ENCODE peak calls at places on chromosomes 11 and 22, in ten cellular contexts. R, Q, H, G, I, K, A, Z, Y and V are unnamed samples.

GRCh38 chr11:78417888-78418583 is 416 bp upstream of the GAB2 start:
- DNase-seq in R (peak), Q (peak), H (peak), G (no peak), I (peak), K (peak), A (peak), Z (peak), Y (peak), V (peak)

GRCh38 chr11:61004037-61004641 is 32.7 kb downstream of the CD6 start:
- DNase-seq in R (no peak), Q (no peak), H (peak), G (no peak), I (no peak), K (no peak), A (no peak), Z (no peak), Y (no peak), V (no peak)

GRCh38 chr11:87239531-87239930 is 201.8 kb downstream of the TMEM135 start:
- DNase-seq in R (no peak), Q (no peak), H (peak), G (no peak), I (no peak), K (no peak), A (no peak), Z (no peak), Y (no peak), V (no peak)

GRCh38 chr11:11403763-11404725 is 51.0 kb upstream of the CSNK2A3 start:
- DNase-seq in R (peak), Q (no peak), H (no peak), G (no peak), I (peak), K (no peak), A (no peak), Z (peak), Y (no peak), V (peak)

GRCh38 chr11:59756496-59756840 is 1.3 kb downstream of the STX3 start:
- DNase-seq in R (no peak), Q (no peak), H (peak), G (no peak), I (no peak), K (no peak), A (no peak), Z (no peak), Y (no peak), V (peak)

GRCh38 chr11:133606122-133606521 is 73.8 kb upstream of the OPCML start:
- DNase-seq in R (no peak), Q (no peak), H (no peak), G (no peak), I (no peak), K (no peak), A (no peak), Z (no peak), Y (no peak), V (no peak)

GRCh38 chr11:121931748-121932352 is 184.2 kb downstream of the BLID start:
- DNase-seq in R (no peak), Q (no peak), H (peak), G (no peak), I (no peak), K (no peak), A (no peak), Z (no peak), Y (no peak), V (no peak)

GRCh38 chr11:118910309-118911112 is 15.2 kb downstream of the BCL9L start:
- DNase-seq in R (peak), Q (peak), H (peak), G (no peak), I (peak), K (peak), A (peak), Z (peak), Y (peak), V (peak)

GRCh38 chr11:35035894-35036408 is 103.0 kb upstream of the CD44 start:
- DNase-seq in R (peak), Q (no peak), H (peak), G (peak), I (no peak), K (no peak), A (no peak), Z (no peak), Y (no peak), V (peak)

GRCh38 chr22:26579331-26579886 is 10.5 kb downstream of the TPST2 start:
- DNase-seq in R (no peak), Q (no peak), H (no peak), G (no peak), I (no peak), K (peak), A (no peak), Z (no peak), Y (peak), V (no peak)

GRCh38 chr11:95067042-95067827 is 516 bp downstream of the SRSF8 start:
- DNase-seq in R (peak), Q (peak), H (peak), G (no peak), I (peak), K (peak), A (peak), Z (peak), Y (peak), V (peak)

GRCh38 chr11:6667733-6668374 is 12.2 kb upstream of the DCHS1 start:
- DNase-seq in R (peak), Q (no peak), H (peak), G (no peak), I (no peak), K (no peak), A (no peak), Z (peak), Y (no peak), V (peak)

GRCh38 chr11:108679045-108679444 is 14.2 kb downstream of the DDX10 start:
- DNase-seq in R (no peak), Q (no peak), H (no peak), G (no peak), I (no peak), K (no peak), A (no peak), Z (no peak), Y (no peak), V (no peak)

GRCh38 chr11:117230286-117230961 is 1.4 kb downstream of the PCSK7 start:
- DNase-seq in R (no peak), Q (no peak), H (peak), G (no peak), I (no peak), K (no peak), A (no peak), Z (no peak), Y (no peak), V (peak)

GRCh38 chr11:71342951-71343827 is 90.8 kb upstream of the SHANK2 start:
- DNase-seq in R (peak), Q (no peak), H (peak), G (no peak), I (no peak), K (peak), A (no peak), Z (peak), Y (peak), V (peak)

GRCh38 chr11:47524200-47524874 is 28.6 kb downstream of the CELF1 start:
- DNase-seq in R (no peak), Q (no peak), H (peak), G (no peak), I (peak), K (no peak), A (no peak), Z (no peak), Y (no peak), V (peak)

GRCh38 chr11:46285594-46286033 is 8.2 kb downstream of the CREB3L1 start:
- DNase-seq in R (peak), Q (no peak), H (peak), G (no peak), I (peak), K (no peak), A (no peak), Z (peak), Y (no peak), V (no peak)

GRCh38 chr11:118079507-118079906 is 2.6 kb downstream of the TMPRSS4 start:
- DNase-seq in R (no peak), Q (no peak), H (no peak), G (no peak), I (no peak), K (peak), A (no peak), Z (no peak), Y (no peak), V (peak)

GRCh38 chr11:17609536-17610401 is 62.7 kb downstream of the OTOG start:
- DNase-seq in R (no peak), Q (no peak), H (no peak), G (no peak), I (no peak), K (no peak), A (no peak), Z (no peak), Y (no peak), V (no peak)

GRCh38 chr22:26168934-26169311 is 339 bp upstream of the SEZ6L start:
- DNase-seq in R (no peak), Q (no peak), H (no peak), G (no peak), I (peak), K (no peak), A (no peak), Z (no peak), Y (no peak), V (no peak)

GRCh38 chr11:63763506-63764200 is 4.9 kb downstream of the ZFTA start:
- DNase-seq in R (no peak), Q (no peak), H (no peak), G (no peak), I (peak), K (peak), A (no peak), Z (peak), Y (no peak), V (no peak)

GRCh38 chr22:41021655-41022454 is 70.5 kb upstream of the EP300 start:
- DNase-seq in R (peak), Q (peak), H (peak), G (no peak), I (peak), K (peak), A (peak), Z (peak), Y (peak), V (peak)
- TF ChIP-seq CTCF in R (no peak), Q (no peak), H (no peak), G (peak), I (peak), K (no peak), A (no peak), Z (no peak), Y (peak), V (peak)

DNA sequence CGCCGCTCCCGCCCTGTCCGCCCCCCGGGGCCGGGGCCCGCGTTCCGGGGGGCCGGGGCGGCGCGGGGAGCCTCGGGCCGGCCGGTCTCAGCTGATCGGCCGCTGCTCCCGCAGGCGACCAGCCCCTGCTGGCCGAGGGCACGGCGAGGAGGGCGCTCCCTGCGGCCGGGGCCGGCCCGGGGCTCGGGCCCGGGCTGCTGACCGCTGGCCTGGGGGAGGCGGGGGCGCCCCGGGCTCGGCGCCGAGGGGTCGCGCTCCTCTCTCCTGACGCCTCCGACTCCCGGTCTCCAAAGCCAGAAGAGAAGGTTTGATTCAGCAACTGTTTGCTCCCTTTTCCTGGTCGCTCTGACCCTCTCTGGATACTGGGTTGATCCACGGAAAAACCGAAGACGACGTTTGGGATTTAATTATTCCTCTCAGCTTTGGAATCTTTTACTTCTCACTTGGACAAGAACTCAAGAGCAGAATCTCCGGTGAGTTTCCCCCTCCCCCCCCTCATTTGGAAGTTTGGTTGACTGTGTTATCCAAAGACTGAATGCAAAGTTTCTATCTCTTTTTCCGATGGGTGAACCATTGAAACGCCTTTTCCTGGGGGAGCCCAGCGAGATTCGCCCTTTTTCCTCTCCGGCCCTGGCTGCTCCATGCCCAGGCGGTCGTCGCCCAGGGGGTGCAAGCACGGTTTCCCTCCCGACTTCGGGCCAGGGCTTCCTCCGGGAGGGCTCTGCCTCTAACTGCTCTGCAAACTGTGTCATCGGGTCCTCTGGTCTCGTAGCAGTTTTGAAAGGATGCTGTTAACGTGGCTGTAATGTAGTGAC is 721 bp downstream of the KDM2A start:
- DNase-seq in R (no peak), Q (peak), H (peak), G (no peak), I (peak), K (peak), A (peak), Z (peak), Y (peak), V (no peak)
- TF ChIP-seq CTCF in R (no peak), Q (peak), H (no peak), G (peak), I (no peak), K (no peak), A (no peak), Z (no peak), Y (no peak), V (no peak)

GRCh38 chr22:23384451-23384850 is 195.6 kb downstream of the IGLL1 start:
- DNase-seq in R (no peak), Q (no peak), H (no peak), G (no peak), I (no peak), K (no peak), A (no peak), Z (no peak), Y (no peak), V (no peak)

GRCh38 chr22:23384899-23385298 is 195.2 kb downstream of the IGLL1 start:
- DNase-seq in R (no peak), Q (no peak), H (no peak), G (no peak), I (no peak), K (no peak), A (no peak), Z (no peak), Y (no peak), V (no peak)

GRCh38 chr22:23386822-23387580 is 193.1 kb downstream of the IGLL1 start:
- DNase-seq in R (no peak), Q (no peak), H (no peak), G (no peak), I (no peak), K (no peak), A (no peak), Z (no peak), Y (peak), V (no peak)

GRCh38 chr22:23386245-23386631 is 193.9 kb downstream of the IGLL1 start:
- DNase-seq in R (no peak), Q (no peak), H (peak), G (no peak), I (no peak), K (no peak), A (no peak), Z (no peak), Y (no peak), V (no peak)

DNA sequence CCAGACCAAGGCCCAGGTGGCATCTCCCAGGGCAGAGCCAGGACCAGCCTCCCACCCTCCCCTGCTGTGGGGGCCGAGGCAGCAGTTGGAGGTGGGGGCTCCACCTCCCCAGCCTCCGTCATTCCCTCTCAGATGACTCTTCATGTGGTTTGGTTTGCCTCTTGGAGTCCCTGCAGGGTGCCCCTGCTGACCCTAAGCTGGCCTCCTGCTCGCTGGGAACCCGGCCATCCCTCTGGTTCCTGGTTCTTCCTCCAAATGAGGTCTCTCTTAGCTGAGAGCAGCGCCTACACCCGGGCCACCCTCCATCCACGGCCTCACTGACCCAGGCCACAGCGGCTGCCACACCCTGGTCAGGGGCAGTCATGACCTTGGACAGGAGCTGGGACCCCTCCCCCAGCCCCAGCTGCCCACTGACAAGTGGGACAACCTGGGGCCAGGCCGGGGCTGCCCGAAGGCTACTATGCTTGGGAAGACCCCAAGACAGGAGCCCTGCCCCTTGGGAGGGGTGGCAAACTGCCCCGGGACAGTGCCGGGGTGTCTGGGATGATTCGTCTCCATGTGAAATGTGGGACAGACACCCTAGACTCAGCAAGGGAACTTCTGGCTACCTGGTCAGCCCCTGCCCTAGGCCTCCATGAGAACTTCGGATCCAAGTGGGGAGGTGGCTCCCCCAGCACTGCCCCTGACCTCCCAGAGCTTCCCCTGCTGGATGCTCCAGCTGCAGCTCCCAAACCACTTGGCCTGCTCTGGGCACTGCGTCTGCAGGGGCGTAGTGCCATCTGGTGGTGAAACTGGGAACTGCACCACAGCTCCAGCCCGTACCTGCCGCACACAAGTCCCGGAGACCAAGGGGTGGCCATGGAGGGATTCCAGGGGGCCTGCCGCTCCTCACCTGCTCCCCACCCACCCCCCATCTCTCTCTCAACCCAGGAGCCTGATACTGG is 194.5 kb downstream of the IGLL1 start:
- DNase-seq in R (peak), Q (peak), H (peak), G (peak), I (peak), K (peak), A (peak), Z (peak), Y (peak), V (peak)
- TF ChIP-seq CTCF in R (peak), Q (peak), H (peak), G (peak), I (peak), K (peak), A (peak), Z (peak), Y (peak), V (peak)

GRCh38 chr11:120137611-120138521 is at the start of gene TRIM29:
- DNase-seq in R (no peak), Q (peak), H (no peak), G (no peak), I (peak), K (peak), A (peak), Z (no peak), Y (peak), V (peak)
- TF ChIP-seq CTCF in R (no peak), Q (no peak), H (no peak), G (peak), I (no peak), K (no peak), A (peak), Z (no peak), Y (no peak), V (peak)

GRCh38 chr11:65782816-65783228 is 2.0 kb upstream of the AP5B1 start:
- DNase-seq in R (no peak), Q (no peak), H (no peak), G (no peak), I (no peak), K (peak), A (no peak), Z (no peak), Y (peak), V (no peak)

GRCh38 chr11:65780770-65781151 is at the start of gene AP5B1:
- DNase-seq in R (peak), Q (no peak), H (peak), G (no peak), I (peak), K (peak), A (peak), Z (peak), Y (peak), V (peak)

GRCh38 chr11:65781962-65782815 is 1.4 kb upstream of the AP5B1 start:
- DNase-seq in R (no peak), Q (no peak), H (no peak), G (no peak), I (no peak), K (no peak), A (no peak), Z (no peak), Y (peak), V (no peak)

GRCh38 chr11:65779919-65780769 is 632 bp downstream of the AP5B1 start:
- DNase-seq in R (peak), Q (peak), H (peak), G (no peak), I (peak), K (peak), A (peak), Z (peak), Y (peak), V (peak)

GRCh38 chr11:65781152-65781961 is 581 bp upstream of the AP5B1 start:
- DNase-seq in R (no peak), Q (no peak), H (no peak), G (no peak), I (no peak), K (peak), A (peak), Z (peak), Y (peak), V (no peak)
- TF ChIP-seq CTCF in R (no peak), Q (peak), H (no peak), G (no peak), I (peak), K (peak), A (peak), Z (peak), Y (peak), V (no peak)

DNA sequence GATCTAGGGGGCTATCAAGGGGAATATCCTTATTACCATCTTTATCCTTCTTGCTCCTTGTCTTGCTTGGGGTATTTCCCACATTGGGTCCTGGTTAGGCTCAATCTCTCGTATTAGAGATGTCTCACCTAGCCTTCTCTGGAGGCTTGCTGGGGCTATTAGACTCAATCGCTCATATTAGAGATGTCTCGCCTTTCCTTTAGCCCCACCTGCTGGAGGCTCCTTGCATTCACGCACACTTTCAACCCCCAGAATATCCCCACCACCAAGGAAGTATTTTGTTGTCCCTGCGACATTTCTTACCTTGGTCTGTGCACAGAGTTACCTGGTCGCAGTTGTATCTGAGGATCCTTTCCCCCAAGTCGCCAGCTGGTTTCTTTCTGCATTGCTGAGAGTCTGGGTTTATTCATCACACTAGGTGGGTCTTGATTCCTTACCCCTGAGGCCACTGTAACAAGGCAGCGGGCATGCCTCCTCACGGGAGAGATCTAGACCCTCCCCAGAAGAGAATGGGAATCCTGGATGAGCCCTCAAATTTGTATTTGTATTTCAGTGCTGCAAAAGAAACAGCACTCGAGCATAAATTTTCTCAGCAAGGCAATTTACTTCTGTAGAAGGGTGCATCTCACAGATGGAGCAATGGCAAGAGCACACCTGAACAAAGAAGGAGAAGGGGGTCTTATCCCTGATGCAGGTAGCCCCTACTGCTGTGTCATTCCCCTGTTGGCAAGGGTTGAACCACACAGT is 15.9 kb upstream of the HYLS1 start:
- DNase-seq in R (peak), Q (no peak), H (peak), G (no peak), I (no peak), K (no peak), A (no peak), Z (peak), Y (no peak), V (no peak)
- TF ChIP-seq CTCF in R (peak), Q (no peak), H (peak), G (peak), I (no peak), K (no peak), A (no peak), Z (peak), Y (peak), V (peak)